ENCODE peak calls at places on chromosomes 3 and 15, in ten cellular contexts. D is A549, M is PC-9, H is stomach, B is osteoblast, J is heart left ventricle, F is IMR-90, V is right cardiac atrium, O is PC-3, W is astrocyte. T is an unnamed sample.

GRCh38 chr3:125002414-125002811 is 53.4 kb downstream of the HEG1 start:
- DNase-seq in D (no peak), M (no peak), H (no peak), B (no peak), J (no peak), F (no peak), V (no peak), O (no peak), W (no peak), T (no peak)

GRCh38 chr3:23592961-23593931 is 212.5 kb upstream of the UBE2E1 start:
- DNase-seq in D (no peak), M (no peak), H (no peak), B (no peak), J (no peak), F (no peak), V (no peak), O (peak), W (no peak), T (no peak)

GRCh38 chr15:50669611-50670010 is 17.0 kb downstream of the TRPM7 start:
- DNase-seq in D (no peak), M (no peak), H (no peak), B (no peak), J (no peak), F (no peak), V (no peak), O (no peak), W (no peak), T (no peak)

GRCh38 chr15:85473455-85473854 is 93.1 kb downstream of the AKAP13 start:
- DNase-seq in D (no peak), M (no peak), H (no peak), B (no peak), J (no peak), F (peak), V (no peak), O (no peak), W (peak), T (peak)

GRCh38 chr3:58214484-58215316 is 3.9 kb upstream of the DNASE1L3 start:
- DNase-seq in D (peak), M (peak), H (no peak), B (no peak), J (no peak), F (peak), V (no peak), O (peak), W (no peak), T (peak)

GRCh38 chr15:90106522-90107117 is 4.4 kb upstream of the IDH2 start:
- DNase-seq in D (peak), M (peak), H (no peak), B (peak), J (peak), F (peak), V (peak), O (peak), W (peak), T (peak)

GRCh38 chr3:26997226-26997625 is 372.0 kb downstream of the NEK10 start:
- DNase-seq in D (no peak), M (no peak), H (no peak), B (no peak), J (no peak), F (no peak), V (no peak), O (no peak), W (no peak), T (no peak)

GRCh38 chr15:40454904-40455391 is 14.2 kb downstream of the BAHD1 start:
- DNase-seq in D (no peak), M (no peak), H (no peak), B (peak), J (no peak), F (peak), V (no peak), O (peak), W (peak), T (peak)

GRCh38 chr15:30046414-30046813 is 36.3 kb upstream of the GOLGA8J start:
- DNase-seq in D (no peak), M (no peak), H (no peak), B (no peak), J (no peak), F (no peak), V (no peak), O (no peak), W (no peak), T (no peak)

GRCh38 chr3:112746675-112747276 is 99.9 kb downstream of the CD200R1L start:
- DNase-seq in D (peak), M (no peak), H (no peak), B (no peak), J (no peak), F (peak), V (no peak), O (no peak), W (peak), T (peak)

GRCh38 chr3:27467545-27467944 is 16.6 kb downstream of the SLC4A7 start:
- DNase-seq in D (peak), M (no peak), H (no peak), B (peak), J (no peak), F (peak), V (no peak), O (peak), W (no peak), T (no peak)

GRCh38 chr3:38117163-38117716 is 19.7 kb downstream of the ACAA1 start:
- DNase-seq in D (no peak), M (no peak), H (peak), B (peak), J (peak), F (no peak), V (peak), O (peak), W (no peak), T (no peak)

GRCh38 chr3:18556503-18556902 is 131.4 kb upstream of the SATB1 start:
- DNase-seq in D (no peak), M (no peak), H (no peak), B (no peak), J (no peak), F (no peak), V (no peak), O (peak), W (peak), T (no peak)

GRCh38 chr3:48432411-48433371 is 2.8 kb upstream of the PLXNB1 start:
- DNase-seq in D (peak), M (no peak), H (no peak), B (peak), J (no peak), F (peak), V (no peak), O (no peak), W (no peak), T (no peak)

GRCh38 chr15:63985221-63986184 is 60.8 kb downstream of the DAPK2 start:
- DNase-seq in D (no peak), M (no peak), H (peak), B (no peak), J (peak), F (peak), V (peak), O (no peak), W (no peak), T (no peak)

GRCh38 chr3:126490619-126491018 is 14.9 kb upstream of the ZXDC start:
- DNase-seq in D (no peak), M (no peak), H (no peak), B (no peak), J (no peak), F (no peak), V (no peak), O (no peak), W (no peak), T (no peak)

GRCh38 chr3:164498917-164499316 is 579.4 kb downstream of the SI start:
- DNase-seq in D (no peak), M (no peak), H (no peak), B (no peak), J (no peak), F (no peak), V (no peak), O (no peak), W (no peak), T (no peak)

GRCh38 chr3:177852001-177852400 is 654.7 kb upstream of the TBL1XR1 start:
- DNase-seq in D (peak), M (no peak), H (no peak), B (no peak), J (no peak), F (peak), V (no peak), O (peak), W (peak), T (no peak)

GRCh38 chr3:58530354-58530865 is 6.6 kb downstream of the ACOX2 start:
- DNase-seq in D (no peak), M (no peak), H (no peak), B (no peak), J (no peak), F (no peak), V (no peak), O (no peak), W (no peak), T (no peak)

GRCh38 chr3:147458995-147459704 is 50.0 kb downstream of the ZIC1 start:
- DNase-seq in D (no peak), M (no peak), H (no peak), B (no peak), J (no peak), F (no peak), V (no peak), O (no peak), W (no peak), T (no peak)

GRCh38 chr15:58805095-58805494 is 34.0 kb downstream of the MINDY2 start:
- DNase-seq in D (no peak), M (no peak), H (no peak), B (no peak), J (no peak), F (peak), V (no peak), O (no peak), W (no peak), T (no peak)

GRCh38 chr3:100994187-100994586 is 966 bp upstream of the ABI3BP start:
- DNase-seq in D (no peak), M (no peak), H (no peak), B (no peak), J (no peak), F (no peak), V (no peak), O (no peak), W (no peak), T (no peak)

GRCh38 chr15:94324835-94325767 is 93.7 kb downstream of the MCTP2 start:
- DNase-seq in D (no peak), M (no peak), H (peak), B (no peak), J (no peak), F (no peak), V (no peak), O (no peak), W (no peak), T (no peak)

GRCh38 chr3:189121088-189121487 is 50.7 kb upstream of the TPRG1 start:
- DNase-seq in D (no peak), M (no peak), H (no peak), B (peak), J (no peak), F (no peak), V (no peak), O (no peak), W (no peak), T (no peak)
- H3K27ac ChIP-seq in D (no peak), M (no peak), H (peak), B (no peak), J (no peak), F (no peak), V (no peak), O (no peak), W (no peak), T (no peak)

GRCh38 chr15:41501191-41501917 is 7.7 kb downstream of the ITPKA start:
- DNase-seq in D (no peak), M (no peak), H (no peak), B (peak), J (no peak), F (peak), V (peak), O (no peak), W (no peak), T (no peak)
- H3K4me3 ChIP-seq in D (no peak), M (no peak), H (peak), B (peak), J (peak), F (peak), V (peak), O (no peak), W (peak), T (peak)

DNA sequence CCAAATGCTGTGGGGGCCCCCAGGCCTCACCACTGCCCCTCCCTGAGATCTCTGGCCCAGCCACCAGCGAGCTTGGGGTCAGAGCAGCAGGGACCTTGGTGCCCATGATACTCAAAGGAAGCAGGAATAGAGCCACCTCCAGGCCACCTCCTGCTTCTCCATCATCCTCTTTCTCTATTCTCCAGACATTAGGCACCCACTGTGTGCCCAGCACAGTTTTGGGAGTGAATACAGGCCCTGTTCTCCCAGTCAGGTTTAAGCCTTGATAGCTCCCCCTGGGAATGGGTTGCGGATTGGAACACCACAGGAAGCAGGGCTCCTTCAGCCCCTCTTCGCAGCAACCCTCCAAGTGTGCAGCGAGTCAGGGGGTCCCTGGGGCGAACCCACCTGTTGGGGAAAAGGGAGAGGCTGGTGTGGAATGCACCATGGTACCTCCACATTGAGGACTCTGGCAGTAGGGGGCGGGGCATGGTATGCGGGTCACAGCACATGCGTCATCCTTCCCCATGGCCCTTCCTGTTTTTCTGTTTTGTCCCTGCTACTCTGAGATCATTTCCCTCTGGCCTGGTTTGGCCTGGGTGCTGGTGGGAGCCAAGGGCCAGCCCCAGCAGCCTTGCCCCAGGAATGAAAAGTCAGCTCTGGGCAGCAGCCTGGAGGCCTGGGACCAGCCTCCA is 14.2 kb upstream of the SEMA3B start:
- DNase-seq in D (no peak), M (no peak), H (peak), B (peak), J (peak), F (no peak), V (peak), O (no peak), W (no peak), T (peak)
- H3K27ac ChIP-seq in D (no peak), M (no peak), H (peak), B (peak), J (peak), F (no peak), V (peak), O (no peak), W (peak), T (peak)

GRCh38 chr3:42546691-42547213 is 35.0 kb downstream of the SEC22C start:
- DNase-seq in D (no peak), M (no peak), H (no peak), B (no peak), J (no peak), F (no peak), V (no peak), O (no peak), W (peak), T (no peak)
- H3K4me3 ChIP-seq in D (no peak), M (no peak), H (no peak), B (no peak), J (no peak), F (no peak), V (no peak), O (no peak), W (no peak), T (no peak)

DNA sequence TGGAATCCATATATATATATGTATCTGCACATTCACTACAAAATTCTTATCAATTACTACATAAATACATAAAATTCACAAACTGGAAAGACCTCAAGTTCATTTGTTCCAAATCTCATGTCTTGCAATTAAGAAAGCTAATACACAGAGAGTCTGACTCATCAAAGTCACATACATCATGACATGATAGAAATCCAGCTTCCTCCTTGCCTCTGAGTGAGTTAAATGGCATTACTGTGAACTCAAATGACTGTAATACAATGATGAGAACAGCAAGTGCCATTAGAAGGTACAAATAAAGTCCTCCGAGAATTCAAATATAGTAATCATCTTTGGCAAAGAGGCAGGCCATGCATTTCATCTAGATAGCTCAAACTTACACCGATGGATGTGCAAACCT is 55.1 kb upstream of the AGTR1 start:
- DNase-seq in D (peak), M (no peak), H (no peak), B (no peak), J (no peak), F (peak), V (no peak), O (no peak), W (peak), T (no peak)
- H3K27ac ChIP-seq in D (peak), M (peak), H (peak), B (peak), J (no peak), F (no peak), V (no peak), O (no peak), W (no peak), T (peak)

DNA sequence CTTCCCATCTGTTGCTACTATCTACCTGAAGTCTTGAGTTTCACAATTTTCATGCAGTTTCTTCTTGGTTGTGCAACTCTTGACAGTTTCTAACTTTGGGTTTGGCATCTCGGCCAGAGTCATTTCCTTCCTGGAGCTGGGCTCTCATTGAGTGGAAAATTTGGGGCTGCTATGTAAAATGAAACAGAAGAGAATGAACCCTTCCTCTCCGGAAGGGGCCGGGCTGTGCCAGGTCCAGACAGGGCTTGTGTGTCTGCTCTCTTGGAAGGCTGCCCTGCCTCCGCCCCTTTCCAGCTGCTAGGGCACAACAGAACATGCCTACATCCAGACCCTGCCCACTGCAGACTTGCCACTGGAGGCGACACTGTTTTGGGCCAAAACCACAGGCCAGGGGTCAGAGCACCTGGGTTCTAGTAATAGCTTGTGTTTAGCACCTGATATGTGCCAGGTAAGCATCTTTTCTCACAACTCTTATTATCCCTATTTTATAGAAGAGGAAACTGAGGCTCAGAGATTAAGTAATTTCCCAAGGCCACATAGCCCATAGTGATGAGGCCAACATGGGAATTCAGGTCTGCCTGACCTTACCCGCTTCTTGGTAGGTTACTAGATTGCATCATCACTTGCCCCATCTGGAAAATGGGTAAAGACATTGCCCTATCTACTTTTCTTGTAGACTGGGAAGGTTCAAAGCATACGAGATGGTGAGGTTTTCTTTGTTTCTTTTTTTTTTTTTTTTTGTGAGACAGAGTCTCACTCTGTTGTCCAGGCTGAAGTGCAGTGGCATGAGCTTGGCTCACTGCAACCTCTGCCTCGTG is 25.0 kb downstream of the IRAK2 start:
- DNase-seq in D (peak), M (peak), H (peak), B (peak), J (peak), F (peak), V (peak), O (peak), W (peak), T (no peak)
- H3K4me3 ChIP-seq in D (no peak), M (no peak), H (no peak), B (no peak), J (no peak), F (no peak), V (no peak), O (no peak), W (no peak), T (no peak)

GRCh38 chr3:129561619-129562248 is 18.8 kb downstream of the H1-8 start:
- DNase-seq in D (no peak), M (no peak), H (no peak), B (no peak), J (no peak), F (no peak), V (no peak), O (no peak), W (no peak), T (no peak)
- H3K27ac ChIP-seq in D (peak), M (no peak), H (peak), B (peak), J (peak), F (peak), V (peak), O (no peak), W (peak), T (no peak)

DNA sequence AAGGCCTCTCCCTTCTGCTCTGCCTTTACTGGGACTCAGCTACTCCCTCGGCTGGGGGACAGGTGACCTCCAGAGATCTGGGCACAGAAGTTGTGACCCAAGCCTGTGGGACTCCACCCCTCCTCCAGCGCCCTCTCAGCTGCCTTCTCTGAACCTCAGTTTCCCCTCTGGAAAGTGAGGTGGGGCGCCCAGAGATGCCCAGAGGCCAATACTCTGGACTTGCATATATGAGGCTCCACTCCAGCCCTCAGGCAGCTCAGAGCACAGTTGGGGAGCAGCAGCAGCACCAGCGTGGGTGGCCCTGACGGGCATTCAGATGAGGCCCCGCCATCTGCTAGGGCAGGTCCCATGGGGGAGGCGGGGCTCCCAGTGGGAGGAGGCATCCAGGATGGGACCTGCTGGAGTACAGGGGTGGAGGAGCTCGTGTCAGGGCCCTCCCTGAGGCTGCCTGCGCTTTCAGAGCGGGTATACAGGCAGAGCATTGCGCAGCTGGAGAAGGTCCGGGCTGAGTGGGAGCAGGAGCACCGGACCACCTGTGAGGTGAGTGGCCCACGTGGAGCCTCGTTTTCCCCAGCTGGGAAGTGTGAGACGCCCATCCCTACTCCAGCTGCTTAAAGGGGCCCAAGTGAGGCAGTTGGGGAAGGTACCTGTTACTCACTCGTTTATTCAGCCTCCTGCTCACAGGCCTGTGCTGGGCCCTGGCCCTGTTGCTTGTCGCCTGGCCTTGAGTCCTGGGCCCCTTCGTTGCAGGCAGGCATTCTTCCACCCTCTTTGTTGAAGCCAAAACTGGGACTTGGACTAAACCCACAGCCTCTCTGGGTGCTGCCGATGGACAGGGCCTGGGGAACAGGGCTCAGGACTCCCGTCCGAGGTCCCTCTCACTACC is 35.4 kb downstream of the PSTPIP1 start:
- DNase-seq in D (no peak), M (no peak), H (peak), B (peak), J (peak), F (no peak), V (peak), O (no peak), W (no peak), T (no peak)
- H3K4me3 ChIP-seq in D (no peak), M (no peak), H (no peak), B (no peak), J (no peak), F (no peak), V (no peak), O (no peak), W (no peak), T (no peak)